ENCODE peak calls at places on chromosome 15, in four cellular contexts. A, X, R and E are unnamed samples.

GRCh38 chr15:22880068-22880980 is 41.9 kb downstream of the NIPA2 start:
- DNase-seq in X (no peak), A (no peak), R (no peak), E (no peak)

GRCh38 chr15:74773731-74774252 is 8.1 kb upstream of the CSK start:
- DNase-seq in X (no peak), A (no peak), R (no peak), E (no peak)

GRCh38 chr15:96346409-96346808 is 15.9 kb downstream of the NR2F2 start:
- DNase-seq in R (no peak), X (no peak), A (no peak), E (no peak)

GRCh38 chr15:98787190-98787589 is 138.9 kb downstream of the IGF1R start:
- DNase-seq in X (no peak), R (no peak), A (no peak), E (no peak)

GRCh38 chr15:66472176-66472999 is 25.2 kb downstream of the SNAPC5 start:
- DNase-seq in R (no peak), A (no peak), X (peak), E (no peak)

GRCh38 chr15:81268881-81269601 is 54.9 kb downstream of the STARD5 start:
- DNase-seq in X (no peak), R (no peak), A (no peak), E (no peak)

GRCh38 chr15:57259511-57260143 is 116.7 kb upstream of the CGNL1 start:
- DNase-seq in A (no peak), R (peak), X (peak), E (peak)

GRCh38 chr15:32029862-32030781 is at the start of gene CHRNA7:
- DNase-seq in A (peak), X (no peak), R (peak), E (peak)

GRCh38 chr15:45642203-45642932 is 7.5 kb downstream of the SQOR start:
- DNase-seq in R (no peak), A (no peak), X (no peak), E (no peak)

GRCh38 chr15:52717924-52718323 is 38.7 kb upstream of the ATOSA start:
- DNase-seq in A (no peak), R (no peak), X (no peak), E (no peak)

GRCh38 chr15:42091753-42092665 is 2.4 kb downstream of the PLA2G4D start:
- DNase-seq in X (no peak), A (no peak), R (no peak), E (no peak)

GRCh38 chr15:40398413-40398873 is 7.2 kb upstream of the IVD start:
- DNase-seq in X (peak), R (no peak), A (no peak), E (no peak)

DNA sequence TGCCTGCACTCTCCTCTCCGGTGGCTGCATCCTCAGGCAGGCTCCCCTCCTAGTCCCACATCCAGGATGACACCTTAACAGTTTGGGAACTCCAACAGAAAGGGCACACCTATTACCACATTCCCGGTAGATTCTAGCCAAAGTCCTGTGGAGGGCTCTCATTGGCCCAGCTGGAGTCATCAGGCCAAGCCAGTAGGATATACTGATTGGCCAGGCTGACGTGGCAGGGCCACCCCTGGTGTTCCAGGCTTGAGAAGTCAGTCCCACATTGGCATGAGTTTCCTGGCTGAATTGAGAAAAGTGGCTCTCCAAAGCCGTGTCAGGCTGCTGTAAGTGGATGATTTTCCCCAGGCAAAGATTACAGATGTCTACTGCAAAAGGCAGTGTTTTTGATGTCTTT is 6.7 kb upstream of the BLM start:
- DNase-seq in R (peak), A (no peak), X (no peak), E (peak)
- TF ChIP-seq USF1 in R (no peak), A (no peak), X (no peak), E (no peak)

DNA sequence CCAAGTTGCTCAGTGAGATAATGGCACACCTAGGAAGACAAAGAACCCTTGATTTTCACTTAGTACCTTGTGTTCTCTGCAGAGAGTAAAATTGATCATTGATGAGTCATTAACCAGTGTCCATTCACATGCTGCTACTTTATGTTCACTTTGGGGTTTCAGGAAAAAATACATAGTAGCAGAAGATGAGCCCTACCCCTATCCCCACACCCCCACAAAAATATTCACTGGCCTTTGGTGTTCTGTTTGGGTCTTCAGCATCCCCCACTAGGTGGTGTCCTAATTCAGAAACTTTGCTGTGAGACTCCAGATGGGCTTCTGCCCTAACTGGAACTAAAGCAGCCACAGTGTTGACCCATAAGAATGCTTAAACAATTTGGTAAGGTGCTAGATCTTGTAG is 178.8 kb downstream of the KLHL25 start:
- DNase-seq in R (peak), A (no peak), X (no peak), E (peak)
- TF ChIP-seq USF1 in R (no peak), A (no peak), X (no peak), E (no peak)

DNA sequence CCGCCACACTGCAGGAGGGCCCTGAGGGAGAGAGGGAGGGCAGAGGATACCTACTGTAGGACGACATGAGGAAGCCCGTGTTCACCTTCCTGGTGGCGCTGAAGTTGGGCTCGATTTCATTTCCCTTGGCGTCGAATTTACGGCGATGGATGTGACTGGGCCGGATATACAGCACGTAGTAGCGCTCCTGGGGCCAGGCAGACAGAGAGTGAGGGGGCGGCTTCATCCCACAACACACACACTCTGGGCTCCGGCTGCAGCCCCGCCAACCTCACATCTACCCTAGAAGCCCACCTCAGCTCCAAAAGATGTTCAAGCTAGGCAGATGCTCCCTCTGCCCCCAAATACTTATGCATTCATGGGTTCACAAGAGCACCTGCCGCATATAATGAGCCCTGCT is 4.5 kb downstream of the ARPIN start:
- DNase-seq in X (no peak), R (no peak), A (no peak), E (no peak)
- TF ChIP-seq USF1 in X (no peak), R (no peak), A (no peak), E (no peak)

GRCh38 chr15:47685141-47685870 is 32.0 kb upstream of the SEMA6D start:
- DNase-seq in R (no peak), A (no peak), X (no peak), E (no peak)
- TF ChIP-seq USF1 in R (no peak), A (no peak), X (no peak), E (no peak)